ENCODE peak calls at places on chromosomes 16 and 17, in five cellular contexts. D is neural progenitor cell, C is mucosa of descending colon, A is astrocyte, F is tibial artery. L is an unnamed sample. For H3K36me3, the result is how much of the 10 kb centered on the place peaks cover.

GRCh38 chr17:67942810-67943209 is 53.5 kb downstream of the C17orf58 start:
- DNase-seq in D (no peak), C (no peak), A (no peak), F (no peak), L (peak)

GRCh38 chr16:81740163-81740562 is 38.9 kb upstream of the PLCG2 start:
- DNase-seq in D (no peak), C (no peak), A (no peak), F (no peak), L (no peak)

GRCh38 chr17:71902931-71903506 is 217.8 kb upstream of the SOX9 start:
- DNase-seq in D (no peak), C (no peak), A (peak), F (no peak), L (no peak)

GRCh38 chr17:37744633-37744927 is 279 bp downstream of the HNF1B start:
- DNase-seq in D (no peak), C (no peak), A (no peak), F (no peak), L (no peak)

GRCh38 chr16:56869513-56870270 is 4.7 kb downstream of the SLC12A3 start:
- DNase-seq in D (peak), C (peak), A (no peak), F (no peak), L (no peak)

GRCh38 chr17:47213540-47213939 is 4.4 kb downstream of the MYL4 start:
- DNase-seq in D (no peak), C (no peak), A (no peak), F (no peak), L (no peak)

GRCh38 chr16:70463235-70463634 is 8.8 kb downstream of the FCSK start:
- DNase-seq in D (no peak), C (no peak), A (no peak), F (no peak), L (no peak)

GRCh38 chr16:25210758-25211157 is 6.0 kb upstream of the AQP8 start:
- DNase-seq in D (no peak), C (no peak), A (peak), F (no peak), L (peak)

GRCh38 chr17:13024033-13024432 is 6.2 kb upstream of the ELAC2 start:
- DNase-seq in D (no peak), C (no peak), A (no peak), F (no peak), L (no peak)

GRCh38 chr16:62249069-62249468 is 212.8 kb upstream of the CDH8 start:
- DNase-seq in D (no peak), C (no peak), A (no peak), F (no peak), L (no peak)

GRCh38 chr16:80940069-80940856 is 66.4 kb downstream of the CMC2 start:
- DNase-seq in D (no peak), C (no peak), A (peak), F (no peak), L (no peak)

GRCh38 chr17:32174889-32175288 is 32.6 kb downstream of the RHOT1 start:
- DNase-seq in D (no peak), C (no peak), A (no peak), F (no peak), L (no peak)

GRCh38 chr17:74592087-74592990 is at the start of gene CD300LD:
- DNase-seq in D (no peak), C (no peak), A (no peak), F (no peak), L (no peak)

GRCh38 chr17:82793974-82794620 is 42.2 kb downstream of the TBCD start:
- DNase-seq in D (no peak), C (no peak), A (no peak), F (no peak), L (no peak)

GRCh38 chr17:68106085-68106484 is 70.5 kb downstream of the KPNA2 start:
- DNase-seq in D (no peak), C (no peak), A (no peak), F (no peak), L (no peak)

GRCh38 chr16:86392751-86393150 is 117.6 kb upstream of the FOXF1 start:
- DNase-seq in D (no peak), C (no peak), A (peak), F (no peak), L (no peak)

GRCh38 chr17:50721194-50722010 is 2.0 kb downstream of the LUC7L3 start:
- DNase-seq in D (no peak), C (no peak), A (no peak), F (no peak), L (peak)

GRCh38 chr16:85583491-85584181 is 29.5 kb upstream of the GSE1 start:
- DNase-seq in D (peak), C (no peak), A (peak), F (no peak), L (no peak)

GRCh38 chr17:82250868-82251500 is 22.1 kb downstream of the SLC16A3 start:
- DNase-seq in D (no peak), C (no peak), A (no peak), F (no peak), L (no peak)

GRCh38 chr16:35197656-35198055 is 1738.2 kb downstream of the TP53TG3F start:
- DNase-seq in D (no peak), C (no peak), A (no peak), F (no peak), L (no peak)

GRCh38 chr16:65975049-65975708 is 391.3 kb upstream of the CDH5 start:
- DNase-seq in D (peak), C (no peak), A (peak), F (no peak), L (peak)

GRCh38 chr16:66984902-66985311 is 3.5 kb upstream of the CES4A start:
- DNase-seq in D (no peak), C (no peak), A (no peak), F (no peak), L (no peak)

GRCh38 chr17:46013502-46014165 is 14.6 kb downstream of the STH start:
- DNase-seq in D (peak), C (no peak), A (no peak), F (no peak), L (no peak)

GRCh38 chr17:80442764-80443163 is 27.8 kb downstream of the ENDOV start:
- DNase-seq in D (no peak), C (no peak), A (no peak), F (no peak), L (no peak)

GRCh38 chr17:34133350-34133749 is 121.7 kb upstream of the CCL2 start:
- DNase-seq in D (no peak), C (no peak), A (no peak), F (no peak), L (no peak)

GRCh38 chr17:55056530-55056929 is 88.0 kb downstream of the STXBP4 start:
- DNase-seq in D (no peak), C (peak), A (peak), F (no peak), L (peak)

GRCh38 chr16:22321340-22322001 is 24.3 kb downstream of the POLR3E start:
- DNase-seq in D (peak), C (peak), A (peak), F (peak), L (peak)

GRCh38 chr16:72847187-72848044 is 200.5 kb downstream of the ZFHX3 start:
- DNase-seq in D (peak), C (peak), A (no peak), F (no peak), L (peak)

GRCh38 chr17:41895617-41896016 is 23.1 kb downstream of the ACLY start:
- DNase-seq in D (no peak), C (no peak), A (peak), F (no peak), L (no peak)

GRCh38 chr17:48604770-48605329 is at the start of gene HOXB6:
- DNase-seq in D (no peak), C (peak), A (no peak), F (no peak), L (no peak)

GRCh38 chr16:56372013-56372634 is 53.2 kb downstream of the AMFR start:
- DNase-seq in D (no peak), C (no peak), A (no peak), F (no peak), L (no peak)

GRCh38 chr17:67260051-67260987 is 15.3 kb upstream of the HELZ start:
- DNase-seq in D (no peak), C (peak), A (peak), F (peak), L (peak)

GRCh38 chr16:3138823-3139426 is 4.1 kb downstream of the ZNF213 start:
- DNase-seq in D (no peak), C (no peak), A (no peak), F (no peak), L (no peak)

GRCh38 chr17:45294506-45294905 is 22.3 kb downstream of the MAP3K14 start:
- DNase-seq in D (no peak), C (no peak), A (peak), F (no peak), L (no peak)

GRCh38 chr17:8623591-8623990 is 6.9 kb downstream of the MYH10 start:
- DNase-seq in D (no peak), C (no peak), A (peak), F (no peak), L (no peak)

GRCh38 chr16:50711862-50712567 is 18.6 kb downstream of the NOD2 start:
- DNase-seq in D (no peak), C (no peak), A (no peak), F (no peak), L (no peak)

GRCh38 chr17:82105882-82106696 is 8.1 kb upstream of the FASN start:
- DNase-seq in D (peak), C (peak), A (no peak), F (no peak), L (peak)

GRCh38 chr16:66295761-66296546 is 70.5 kb upstream of the CDH5 start:
- DNase-seq in D (no peak), C (no peak), A (no peak), F (no peak), L (no peak)

GRCh38 chr17:33126086-33126485 is 134.4 kb downstream of the SPACA3 start:
- DNase-seq in D (no peak), C (no peak), A (no peak), F (no peak), L (no peak)

GRCh38 chr16:89536886-89537548 is 23.5 kb upstream of the RPL13 start:
- DNase-seq in D (no peak), C (no peak), A (no peak), F (no peak), L (no peak)

GRCh38 chr16:89541792-89542191 is 18.7 kb upstream of the RPL13 start:
- DNase-seq in D (no peak), C (no peak), A (no peak), F (no peak), L (no peak)

GRCh38 chr16:89537549-89537925 is 22.9 kb upstream of the RPL13 start:
- DNase-seq in D (no peak), C (no peak), A (no peak), F (no peak), L (no peak)

GRCh38 chr16:89538286-89538685 is 22.2 kb upstream of the RPL13 start:
- DNase-seq in D (no peak), C (no peak), A (no peak), F (no peak), L (no peak)

GRCh38 chr16:89540557-89540956 is 19.9 kb upstream of the RPL13 start:
- DNase-seq in D (no peak), C (no peak), A (no peak), F (no peak), L (no peak)
- H3K36me3 ChIP-seq in D (under half), C (under half), A (under half), F (half or more), L (under half)

GRCh38 chr17:31015639-31016038 is 44.8 kb downstream of the RNF135 start:
- DNase-seq in D (no peak), C (no peak), A (no peak), F (no peak), L (no peak)
- TF ChIP-seq CTCF in D (no peak), C (no peak), A (no peak), F (no peak), L (no peak)

DNA sequence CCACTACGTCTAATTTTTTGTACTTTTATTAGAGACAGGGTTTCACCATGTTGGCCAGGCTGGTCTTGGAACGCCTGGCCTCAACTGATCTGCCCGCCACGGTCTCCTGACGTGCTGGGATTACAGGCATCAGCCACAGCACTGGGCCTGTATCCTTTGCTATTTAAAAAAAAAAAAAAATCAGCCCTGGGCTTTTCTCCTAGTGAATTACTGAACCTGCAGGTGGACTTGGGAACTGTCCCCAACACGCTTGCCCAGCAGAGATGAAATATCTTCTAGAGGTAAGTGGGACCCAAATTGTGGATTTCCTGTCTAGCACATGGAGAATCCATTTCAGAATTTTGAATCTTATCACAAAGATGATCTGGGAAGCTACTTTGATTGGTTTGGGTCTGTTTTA is 14.8 kb downstream of the CNOT1 start:
- DNase-seq in D (no peak), C (no peak), A (no peak), F (no peak), L (no peak)
- H3K36me3 ChIP-seq in D (under half), C (under half), A (under half), F (under half), L (under half)

DNA sequence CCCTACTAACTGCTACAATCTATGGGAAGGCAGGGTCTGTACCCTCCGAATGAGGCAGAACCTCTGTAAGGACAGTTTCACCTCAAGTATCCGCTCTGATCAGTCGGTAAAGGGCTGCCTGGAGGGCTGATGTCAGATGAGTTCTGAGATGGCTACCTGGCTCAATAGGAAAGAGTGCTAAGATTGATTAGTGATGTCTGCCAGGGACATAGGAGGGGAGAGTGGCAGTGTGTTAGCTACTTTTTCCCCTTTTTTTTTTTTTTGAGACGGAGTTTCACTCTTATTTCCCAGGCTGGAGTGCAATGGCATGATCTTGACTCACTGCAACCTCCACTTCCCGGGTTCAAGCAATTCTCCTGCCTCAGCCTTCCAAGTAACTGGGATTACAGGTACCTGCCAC is 39.1 kb upstream of the CDC42EP4 start:
- DNase-seq in D (no peak), C (no peak), A (no peak), F (no peak), L (no peak)
- TF ChIP-seq CTCF in D (no peak), C (no peak), A (no peak), F (no peak), L (no peak)

GRCh38 chr16:1325673-1326371 is 7.6 kb upstream of the BAIAP3 start:
- DNase-seq in D (no peak), C (no peak), A (no peak), F (no peak), L (no peak)
- H3K36me3 ChIP-seq in D (under half), C (under half), A (under half), F (under half), L (under half)

DNA sequence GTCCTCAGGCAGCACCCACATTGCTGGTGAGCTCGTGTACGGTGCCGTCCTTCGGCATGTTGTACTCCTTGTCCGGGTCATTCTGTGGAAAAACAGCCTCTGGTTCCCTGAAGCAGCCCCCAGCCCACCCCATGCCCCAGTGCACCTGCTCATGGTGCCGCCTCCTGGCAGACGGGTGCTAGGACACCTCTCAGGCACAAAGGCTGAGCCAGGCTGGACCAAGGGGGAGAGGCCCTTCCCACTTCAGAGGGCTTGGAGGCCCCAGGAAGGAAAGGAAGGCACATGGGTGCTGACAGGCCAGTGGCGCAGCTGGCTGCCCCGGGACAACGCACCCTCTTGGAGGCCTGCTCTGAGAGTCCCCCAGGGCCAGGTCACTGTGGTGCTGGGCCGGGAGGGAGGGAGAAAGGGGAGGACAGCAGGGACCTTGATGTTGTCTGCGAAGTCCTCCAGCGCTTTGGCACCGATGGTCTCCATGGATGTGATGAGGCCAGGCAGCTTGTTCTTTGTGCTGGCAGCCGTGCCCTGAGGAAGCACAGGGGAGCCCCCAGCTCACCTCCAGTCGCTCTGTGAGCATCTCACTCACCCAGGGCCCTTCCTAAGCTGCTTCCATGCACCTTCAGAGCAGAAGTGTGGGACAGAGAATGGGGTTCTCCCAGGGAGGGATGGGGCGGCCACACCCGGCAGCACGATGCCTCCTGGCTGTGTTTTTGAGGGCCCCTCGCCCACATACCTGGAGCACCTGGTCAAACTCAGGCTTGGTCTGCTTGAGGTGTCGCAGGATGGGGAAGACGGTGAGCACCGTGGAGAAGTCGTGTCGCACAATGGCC is 9.3 kb downstream of the ZACN start:
- DNase-seq in D (peak), C (no peak), A (no peak), F (no peak), L (no peak)
- TF ChIP-seq CTCF in D (peak), C (no peak), A (no peak), F (no peak), L (no peak)

DNA sequence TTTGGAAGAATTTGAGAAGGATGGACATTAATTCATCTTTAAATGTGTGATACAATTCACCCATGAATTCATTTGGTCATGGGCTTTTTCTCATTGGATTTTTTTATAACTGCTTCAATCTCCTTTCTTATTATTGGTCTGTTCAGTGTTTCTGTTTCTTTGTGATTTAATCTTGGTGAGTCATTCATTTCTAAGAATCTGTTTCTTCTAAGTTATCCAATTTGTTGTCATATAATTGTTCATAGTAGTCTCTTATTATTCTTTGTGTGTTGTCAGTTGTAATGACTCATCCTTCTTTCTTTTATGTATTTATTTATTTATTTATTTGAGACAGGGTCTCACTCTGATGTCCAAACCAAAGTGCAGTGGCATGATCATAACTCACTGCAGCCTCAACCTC is 146.1 kb upstream of the ZNF267 start:
- DNase-seq in D (no peak), C (no peak), A (no peak), F (no peak), L (no peak)
- H3K36me3 ChIP-seq in D (under half), C (under half), A (under half), F (half or more), L (under half)

DNA sequence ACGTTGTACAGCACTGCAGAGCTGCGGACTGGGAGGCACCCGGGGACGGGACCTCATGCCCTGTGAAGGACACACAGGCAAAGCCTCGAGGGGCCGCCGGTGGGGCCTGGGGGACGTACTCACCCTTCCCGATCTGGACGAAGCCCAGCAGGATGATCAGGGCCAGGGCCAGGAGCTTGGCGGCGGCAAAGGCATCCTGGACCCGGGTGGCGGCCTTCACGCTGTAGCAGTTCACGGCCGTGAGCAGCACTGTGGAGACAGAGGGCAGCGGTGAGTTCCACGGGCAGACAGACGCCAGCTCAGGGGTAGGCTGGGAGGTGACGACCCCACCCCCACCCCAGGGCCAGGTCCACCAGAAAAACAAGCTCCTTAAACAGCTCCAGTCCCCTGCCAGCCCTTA is 17.7 kb downstream of the SLC7A5 start:
- DNase-seq in D (peak), C (no peak), A (no peak), F (no peak), L (no peak)
- TF ChIP-seq CTCF in D (no peak), C (no peak), A (no peak), F (no peak), L (peak)